ENCODE peak calls at places on chromosomes 16 and 17, in five cellular contexts. One of them, this sample, is unnamed.
A peak's percentile ranks its signal among the peaks of the same experiment; 100 is the strongest.

GRCh38 chr16:10226672-10227306 is 44.6 kb upstream of the GRIN2A start:
- DNase-seq in RWPE2: no peak
- DNase-seq in neural progenitor cell: peak; percentile 31
- DNase-seq in hepatocyte: no peak
- DNase-seq in heart left ventricle: no peak
- DNase-seq in this sample: no peak

GRCh38 chr16:2708955-2709587 is 11.0 kb downstream of the PRSS27 start:
- DNase-seq in hepatocyte: no peak
- DNase-seq in RWPE2: no peak
- DNase-seq in heart left ventricle: no peak
- DNase-seq in neural progenitor cell: no peak
- DNase-seq in this sample: no peak

GRCh38 chr16:56462064-56462796 is 10.9 kb downstream of the OGFOD1 start:
- DNase-seq in RWPE2: no peak
- DNase-seq in neural progenitor cell: no peak
- DNase-seq in hepatocyte: no peak
- DNase-seq in heart left ventricle: no peak
- DNase-seq in this sample: no peak

GRCh38 chr17:42844761-42845555 is 578 bp downstream of the AOC2 start:
- DNase-seq in RWPE2: no peak
- DNase-seq in neural progenitor cell: no peak
- DNase-seq in hepatocyte: no peak
- DNase-seq in heart left ventricle: no peak
- DNase-seq in this sample: no peak

GRCh38 chr17:6126768-6127167 is 56.6 kb downstream of the WSCD1 start:
- DNase-seq in hepatocyte: no peak
- DNase-seq in RWPE2: no peak
- DNase-seq in heart left ventricle: no peak
- DNase-seq in neural progenitor cell: no peak
- DNase-seq in this sample: no peak

GRCh38 chr16:3690991-3691720 is 26.2 kb downstream of the TRAP1 start:
- DNase-seq in RWPE2: no peak
- DNase-seq in neural progenitor cell: no peak
- DNase-seq in heart left ventricle: no peak
- DNase-seq in hepatocyte: no peak
- DNase-seq in this sample: no peak

GRCh38 chr16:10219742-10220141 is 37.5 kb upstream of the GRIN2A start:
- DNase-seq in heart left ventricle: no peak
- DNase-seq in neural progenitor cell: no peak
- DNase-seq in hepatocyte: no peak
- DNase-seq in RWPE2: no peak
- DNase-seq in this sample: no peak

GRCh38 chr16:65415460-65415859 is 293.6 kb upstream of the CDH11 start:
- DNase-seq in RWPE2: no peak
- DNase-seq in neural progenitor cell: no peak
- DNase-seq in heart left ventricle: no peak
- DNase-seq in hepatocyte: no peak
- DNase-seq in this sample: no peak

GRCh38 chr17:2695961-2696760 is 15.4 kb downstream of the CLUH start:
- DNase-seq in heart left ventricle: peak; percentile 17
- DNase-seq in neural progenitor cell: no peak
- DNase-seq in hepatocyte: no peak
- DNase-seq in RWPE2: peak; percentile 76
- DNase-seq in this sample: no peak

GRCh38 chr16:4315185-4316102 is at the start of gene GLIS2:
- DNase-seq in neural progenitor cell: peak; percentile 94
- DNase-seq in hepatocyte: peak; percentile 95
- DNase-seq in RWPE2: peak; percentile 71
- DNase-seq in heart left ventricle: peak; percentile 85
- DNase-seq in this sample: no peak

GRCh38 chr16:56789360-56789759 is 59.4 kb downstream of the NUP93 start:
- DNase-seq in neural progenitor cell: no peak
- DNase-seq in heart left ventricle: peak; percentile 19
- DNase-seq in hepatocyte: peak; percentile 36
- DNase-seq in RWPE2: no peak
- DNase-seq in this sample: peak; percentile 8

GRCh38 chr17:55152236-55152635 is 112.5 kb upstream of the HLF start:
- DNase-seq in RWPE2: no peak
- DNase-seq in heart left ventricle: no peak
- DNase-seq in neural progenitor cell: no peak
- DNase-seq in hepatocyte: peak; percentile 14
- DNase-seq in this sample: peak; percentile 10

GRCh38 chr17:13086142-13086769 is 68.4 kb upstream of the ELAC2 start:
- DNase-seq in heart left ventricle: peak; percentile 20
- DNase-seq in neural progenitor cell: no peak
- DNase-seq in RWPE2: no peak
- DNase-seq in hepatocyte: no peak
- DNase-seq in this sample: no peak
- H3K27ac ChIP-seq in heart left ventricle: no peak overlapping the region
- H3K27ac ChIP-seq in neural progenitor cell: no peak overlapping the region
- H3K27ac ChIP-seq in RWPE2: no peak overlapping the region
- H3K27ac ChIP-seq in hepatocyte: no peak overlapping the region
- H3K27ac ChIP-seq in this sample: no peak overlapping the region

GRCh38 chr17:1324201-1324750 is 44.8 kb downstream of the TRARG1 start:
- DNase-seq in heart left ventricle: no peak
- DNase-seq in neural progenitor cell: no peak
- DNase-seq in RWPE2: no peak
- DNase-seq in hepatocyte: no peak
- DNase-seq in this sample: no peak

GRCh38 chr17:1322469-1322868 is 43.0 kb downstream of the TRARG1 start:
- DNase-seq in RWPE2: no peak
- DNase-seq in neural progenitor cell: no peak
- DNase-seq in hepatocyte: no peak
- DNase-seq in heart left ventricle: no peak
- DNase-seq in this sample: no peak

GRCh38 chr17:1328437-1328836 is 49.0 kb downstream of the TRARG1 start:
- DNase-seq in neural progenitor cell: no peak
- DNase-seq in hepatocyte: no peak
- DNase-seq in heart left ventricle: no peak
- DNase-seq in RWPE2: no peak
- DNase-seq in this sample: no peak

GRCh38 chr17:1323336-1323735 is 43.9 kb downstream of the TRARG1 start:
- DNase-seq in RWPE2: no peak
- DNase-seq in hepatocyte: no peak
- DNase-seq in neural progenitor cell: peak; percentile 58
- DNase-seq in heart left ventricle: no peak
- DNase-seq in this sample: no peak

DNA sequence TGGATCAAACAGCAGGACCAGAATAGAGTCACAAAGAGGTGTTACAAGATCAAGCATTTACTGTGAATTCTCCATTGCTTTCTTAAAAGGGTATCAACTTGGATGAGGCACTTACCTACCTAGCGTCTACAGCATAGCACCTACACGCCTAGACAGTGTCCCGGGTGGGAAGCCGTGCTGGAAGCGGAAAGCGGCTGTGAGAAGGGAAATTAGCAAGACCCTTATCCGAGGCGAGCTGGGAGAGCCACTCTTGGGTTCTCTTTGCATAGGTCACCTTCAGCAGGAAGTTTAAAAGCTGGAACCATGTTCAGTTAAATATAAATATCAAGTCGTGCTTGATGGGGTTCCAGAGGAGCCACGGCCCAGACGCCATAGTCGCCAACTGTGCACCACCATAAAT is 46.3 kb downstream of the TRARG1 start:
- DNase-seq in heart left ventricle: no peak
- DNase-seq in hepatocyte: no peak
- DNase-seq in RWPE2: no peak
- DNase-seq in neural progenitor cell: no peak
- DNase-seq in this sample: no peak
- H3K27ac ChIP-seq in heart left ventricle: no peak overlapping the region
- H3K27ac ChIP-seq in hepatocyte: no peak overlapping the region
- H3K27ac ChIP-seq in RWPE2: no peak overlapping the region
- H3K27ac ChIP-seq in neural progenitor cell: no peak overlapping the region
- H3K27ac ChIP-seq in this sample: no peak overlapping the region

DNA sequence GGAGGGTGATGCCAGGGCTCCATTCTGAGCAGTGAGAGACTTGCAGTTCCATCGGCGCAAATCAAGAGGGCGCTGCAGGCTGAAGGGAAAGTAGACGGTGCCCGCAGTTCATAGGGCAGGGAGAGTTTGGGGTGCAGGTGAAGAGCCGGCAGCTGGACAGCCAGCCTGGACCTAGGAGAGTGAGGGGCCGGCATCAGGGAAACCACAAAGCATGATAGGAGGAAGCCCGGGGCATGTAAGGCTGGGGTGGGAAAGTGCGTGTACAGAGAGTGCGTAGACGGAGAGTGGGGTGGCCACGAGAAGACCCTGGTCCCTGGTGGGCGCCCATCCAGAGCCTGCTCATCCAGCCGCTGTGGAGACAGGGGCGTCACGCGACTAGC is 101.1 kb upstream of the CHMP6 start:
- DNase-seq in hepatocyte: no peak
- DNase-seq in heart left ventricle: no peak
- DNase-seq in RWPE2: peak; percentile 62
- DNase-seq in neural progenitor cell: no peak
- DNase-seq in this sample: no peak
- H3K27ac ChIP-seq in hepatocyte: no peak overlapping the region
- H3K27ac ChIP-seq in heart left ventricle: peak overlapping the region; percentile 82
- H3K27ac ChIP-seq in RWPE2: peak overlapping the region; percentile 98
- H3K27ac ChIP-seq in neural progenitor cell: no peak overlapping the region
- H3K27ac ChIP-seq in this sample: no peak overlapping the region

DNA sequence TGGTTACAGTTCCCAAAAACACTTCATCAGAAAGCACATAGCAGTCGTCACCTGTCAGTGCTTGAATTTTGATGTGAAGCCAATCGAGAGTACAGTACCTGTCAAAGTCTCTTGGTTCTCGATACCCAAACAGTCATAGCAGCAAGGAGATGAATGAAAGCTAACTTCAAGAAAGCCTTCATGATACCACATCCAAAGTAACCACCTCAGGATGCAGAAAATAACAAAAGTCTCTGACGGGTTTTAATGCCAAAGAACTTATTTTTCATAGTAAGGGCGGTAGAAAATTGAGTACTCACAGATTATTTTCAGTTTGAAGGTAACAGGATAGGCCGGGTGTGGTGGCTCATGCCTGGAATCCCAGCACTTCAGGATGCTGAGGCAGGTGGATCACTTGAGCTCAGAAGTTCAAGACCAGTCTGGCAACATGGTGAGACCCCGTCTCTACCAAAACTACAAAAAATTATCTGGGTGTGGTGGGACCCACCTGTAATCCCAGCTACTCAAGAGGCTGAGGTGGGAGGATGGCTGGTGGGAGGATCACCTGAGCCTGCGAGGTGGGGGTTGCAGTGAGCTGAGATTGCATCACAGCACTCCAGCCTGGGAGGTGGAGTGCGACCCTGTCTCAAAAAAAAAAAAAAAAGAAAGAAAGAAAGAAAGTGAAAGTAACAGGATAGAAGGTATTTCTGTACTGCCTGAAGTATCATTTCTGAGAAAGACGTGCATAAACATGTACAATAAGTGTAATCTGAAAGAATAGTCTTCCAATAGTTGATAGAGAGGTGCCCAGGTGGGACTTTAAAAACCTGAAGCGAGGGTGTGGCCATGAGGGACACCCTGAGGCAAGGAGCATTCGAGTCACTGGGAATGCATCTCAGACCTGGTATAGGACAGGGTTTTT is 15.4 kb downstream of the MFSD11 start:
- DNase-seq in RWPE2: no peak
- DNase-seq in hepatocyte: no peak
- DNase-seq in neural progenitor cell: no peak
- DNase-seq in heart left ventricle: no peak
- DNase-seq in this sample: no peak
- H3K27ac ChIP-seq in RWPE2: no peak overlapping the region
- H3K27ac ChIP-seq in hepatocyte: no peak overlapping the region
- H3K27ac ChIP-seq in neural progenitor cell: no peak overlapping the region
- H3K27ac ChIP-seq in heart left ventricle: peak overlapping the region; percentile 54
- H3K27ac ChIP-seq in this sample: no peak overlapping the region

GRCh38 chr17:9862191-9862590 is 36.5 kb downstream of the GLP2R start:
- DNase-seq in heart left ventricle: no peak
- DNase-seq in neural progenitor cell: no peak
- DNase-seq in RWPE2: no peak
- DNase-seq in hepatocyte: no peak
- DNase-seq in this sample: no peak
- H3K27ac ChIP-seq in heart left ventricle: no peak overlapping the region
- H3K27ac ChIP-seq in neural progenitor cell: no peak overlapping the region
- H3K27ac ChIP-seq in RWPE2: no peak overlapping the region
- H3K27ac ChIP-seq in hepatocyte: no peak overlapping the region
- H3K27ac ChIP-seq in this sample: no peak overlapping the region